ENCODE peak calls at places on chromosomes 4 and X, in eight cellular contexts. One of them, this sample, is unnamed.
A peak's percentile ranks its signal among the peaks of the same experiment; 100 is the strongest.

GRCh38 chrX:53374923-53375322 is 47.5 kb downstream of the SMC1A start:
- DNase-seq in naive thymus-derived CD4-positive, alpha-beta T cell: no peak
- DNase-seq in left lung: no peak
- DNase-seq in esophagus squamous epithelium: no peak
- DNase-seq in SK-N-SH: no peak
- DNase-seq in brain microvascular endothelial cell: no peak
- DNase-seq in spleen: no peak
- DNase-seq in adipocyte: no peak
- DNase-seq in this sample: no peak

GRCh38 chrX:1598021-1598875 is 6.8 kb downstream of the AKAP17A start:
- DNase-seq in brain microvascular endothelial cell: no peak
- DNase-seq in adipocyte: no peak
- DNase-seq in spleen: peak; percentile 69
- DNase-seq in esophagus squamous epithelium: no peak
- DNase-seq in naive thymus-derived CD4-positive, alpha-beta T cell: no peak
- DNase-seq in left lung: no peak
- DNase-seq in SK-N-SH: no peak
- DNase-seq in this sample: peak; percentile 51

GRCh38 chr4:148444296-148445070 is 2.3 kb upstream of the NR3C2 start:
- DNase-seq in esophagus squamous epithelium: no peak
- DNase-seq in SK-N-SH: peak; percentile 74
- DNase-seq in left lung: no peak
- DNase-seq in adipocyte: peak; percentile 34
- DNase-seq in spleen: peak; percentile 91
- DNase-seq in naive thymus-derived CD4-positive, alpha-beta T cell: peak; percentile 66
- DNase-seq in brain microvascular endothelial cell: no peak
- DNase-seq in this sample: peak; percentile 77

GRCh38 chr4:82984459-82984858 is 26.2 kb downstream of the LIN54 start:
- DNase-seq in esophagus squamous epithelium: no peak
- DNase-seq in left lung: no peak
- DNase-seq in adipocyte: peak; percentile 19
- DNase-seq in brain microvascular endothelial cell: peak; percentile 81
- DNase-seq in naive thymus-derived CD4-positive, alpha-beta T cell: no peak
- DNase-seq in spleen: no peak
- DNase-seq in SK-N-SH: no peak
- DNase-seq in this sample: no peak

GRCh38 chr4:47824844-47825243 is 13.0 kb downstream of the CORIN start:
- DNase-seq in esophagus squamous epithelium: no peak
- DNase-seq in spleen: no peak
- DNase-seq in brain microvascular endothelial cell: no peak
- DNase-seq in adipocyte: no peak
- DNase-seq in left lung: no peak
- DNase-seq in naive thymus-derived CD4-positive, alpha-beta T cell: no peak
- DNase-seq in SK-N-SH: peak; percentile 38
- DNase-seq in this sample: no peak

GRCh38 chrX:18354369-18355329 is at the start of gene SCML2:
- DNase-seq in adipocyte: peak; percentile 71
- DNase-seq in spleen: peak; percentile 79
- DNase-seq in brain microvascular endothelial cell: peak; percentile 7
- DNase-seq in esophagus squamous epithelium: no peak
- DNase-seq in SK-N-SH: peak; percentile 83
- DNase-seq in left lung: peak; percentile 37
- DNase-seq in naive thymus-derived CD4-positive, alpha-beta T cell: peak; percentile 29
- DNase-seq in this sample: peak; percentile 72

GRCh38 chr4:107818301-107818910 is 6.3 kb upstream of the SGMS2 start:
- DNase-seq in adipocyte: no peak
- DNase-seq in left lung: no peak
- DNase-seq in esophagus squamous epithelium: no peak
- DNase-seq in spleen: no peak
- DNase-seq in brain microvascular endothelial cell: peak; percentile 19
- DNase-seq in naive thymus-derived CD4-positive, alpha-beta T cell: no peak
- DNase-seq in SK-N-SH: no peak
- DNase-seq in this sample: no peak

GRCh38 chr4:55184600-55185523 is 59.5 kb upstream of the KDR start:
- DNase-seq in left lung: no peak
- DNase-seq in spleen: no peak
- DNase-seq in SK-N-SH: no peak
- DNase-seq in naive thymus-derived CD4-positive, alpha-beta T cell: peak; percentile 10
- DNase-seq in esophagus squamous epithelium: no peak
- DNase-seq in adipocyte: peak; percentile 27
- DNase-seq in brain microvascular endothelial cell: peak; percentile 50
- DNase-seq in this sample: peak; percentile 28

GRCh38 chr4:3607690-3608514 is 75.7 kb upstream of the LRPAP1 start:
- DNase-seq in left lung: no peak
- DNase-seq in spleen: no peak
- DNase-seq in naive thymus-derived CD4-positive, alpha-beta T cell: no peak
- DNase-seq in adipocyte: no peak
- DNase-seq in brain microvascular endothelial cell: no peak
- DNase-seq in esophagus squamous epithelium: no peak
- DNase-seq in SK-N-SH: peak; percentile 67
- DNase-seq in this sample: peak; percentile 39

GRCh38 chr4:140344621-140345020 is 28.8 kb upstream of the SCOC start:
- DNase-seq in spleen: no peak
- DNase-seq in esophagus squamous epithelium: no peak
- DNase-seq in adipocyte: no peak
- DNase-seq in brain microvascular endothelial cell: no peak
- DNase-seq in SK-N-SH: no peak
- DNase-seq in left lung: no peak
- DNase-seq in naive thymus-derived CD4-positive, alpha-beta T cell: no peak
- DNase-seq in this sample: peak; percentile 12

GRCh38 chrX:2828404-2829065 is at the start of gene GYG2:
- DNase-seq in spleen: no peak
- DNase-seq in naive thymus-derived CD4-positive, alpha-beta T cell: no peak
- DNase-seq in brain microvascular endothelial cell: no peak
- DNase-seq in SK-N-SH: peak; percentile 70
- DNase-seq in adipocyte: peak; percentile 44
- DNase-seq in left lung: no peak
- DNase-seq in esophagus squamous epithelium: no peak
- DNase-seq in this sample: peak; percentile 92
- H3K4me3 ChIP-seq in spleen: peak within 1 kb of the TSS; percentile 16
- H3K4me3 ChIP-seq in naive thymus-derived CD4-positive, alpha-beta T cell: no peak within 1 kb of the TSS
- H3K4me3 ChIP-seq in brain microvascular endothelial cell: peak within 1 kb of the TSS; percentile 39
- H3K4me3 ChIP-seq in SK-N-SH: peak within 1 kb of the TSS; percentile 39
- H3K4me3 ChIP-seq in adipocyte: peak within 1 kb of the TSS; percentile 78
- H3K4me3 ChIP-seq in left lung: peak within 1 kb of the TSS; percentile 9
- H3K4me3 ChIP-seq in esophagus squamous epithelium: peak within 1 kb of the TSS; percentile 22
- H3K4me3 ChIP-seq in this sample: peak within 1 kb of the TSS; percentile 72

GRCh38 chr4:80265571-80266266 is 745 bp upstream of the FGF5 start:
- DNase-seq in spleen: no peak
- DNase-seq in adipocyte: peak; percentile 83
- DNase-seq in esophagus squamous epithelium: no peak
- DNase-seq in brain microvascular endothelial cell: peak; percentile 86
- DNase-seq in SK-N-SH: peak; percentile 64
- DNase-seq in naive thymus-derived CD4-positive, alpha-beta T cell: no peak
- DNase-seq in left lung: no peak
- DNase-seq in this sample: peak; percentile 30
- H3K27me3 ChIP-seq in spleen: peaks cover 94% of the 10 kb centered on the region
- H3K27me3 ChIP-seq in adipocyte: peaks cover 6% of the 10 kb centered on the region
- H3K27me3 ChIP-seq in esophagus squamous epithelium: no peaks in the 10 kb centered on the region
- H3K27me3 ChIP-seq in brain microvascular endothelial cell: no peaks in the 10 kb centered on the region
- H3K27me3 ChIP-seq in SK-N-SH: no peaks in the 10 kb centered on the region
- H3K27me3 ChIP-seq in naive thymus-derived CD4-positive, alpha-beta T cell: peaks cover 14% of the 10 kb centered on the region
- H3K27me3 ChIP-seq in left lung: peaks cover 94% of the 10 kb centered on the region
- H3K27me3 ChIP-seq in this sample: peaks cover 95% of the 10 kb centered on the region

GRCh38 chr4:74451214-74451661 is 6.3 kb downstream of the AREG start:
- DNase-seq in spleen: no peak
- DNase-seq in brain microvascular endothelial cell: peak; percentile 67
- DNase-seq in left lung: no peak
- DNase-seq in SK-N-SH: no peak
- DNase-seq in naive thymus-derived CD4-positive, alpha-beta T cell: no peak
- DNase-seq in adipocyte: peak; percentile 45
- DNase-seq in esophagus squamous epithelium: no peak
- DNase-seq in this sample: no peak
- H3K4me3 ChIP-seq in spleen: no peak overlapping the region
- H3K4me3 ChIP-seq in brain microvascular endothelial cell: no peak overlapping the region
- H3K4me3 ChIP-seq in left lung: no peak overlapping the region
- H3K4me3 ChIP-seq in SK-N-SH: no peak overlapping the region
- H3K4me3 ChIP-seq in naive thymus-derived CD4-positive, alpha-beta T cell: no peak overlapping the region
- H3K4me3 ChIP-seq in adipocyte: no peak overlapping the region
- H3K4me3 ChIP-seq in esophagus squamous epithelium: no peak overlapping the region
- H3K4me3 ChIP-seq in this sample: no peak overlapping the region

GRCh38 chr4:54103190-54103574 is 3.2 kb downstream of the GSX2 start:
- DNase-seq in adipocyte: no peak
- DNase-seq in SK-N-SH: no peak
- DNase-seq in left lung: no peak
- DNase-seq in brain microvascular endothelial cell: no peak
- DNase-seq in naive thymus-derived CD4-positive, alpha-beta T cell: no peak
- DNase-seq in spleen: no peak
- DNase-seq in esophagus squamous epithelium: no peak
- DNase-seq in this sample: peak; percentile 42

GRCh38 chr4:54099959-54100606 is at the start of gene GSX2:
- DNase-seq in esophagus squamous epithelium: no peak
- DNase-seq in adipocyte: peak; percentile 70
- DNase-seq in naive thymus-derived CD4-positive, alpha-beta T cell: no peak
- DNase-seq in left lung: no peak
- DNase-seq in brain microvascular endothelial cell: no peak
- DNase-seq in spleen: peak; percentile 70
- DNase-seq in SK-N-SH: peak; percentile 73
- DNase-seq in this sample: peak; percentile 83

GRCh38 chr4:54100607-54101189 is 735 bp downstream of the GSX2 start:
- DNase-seq in esophagus squamous epithelium: no peak
- DNase-seq in naive thymus-derived CD4-positive, alpha-beta T cell: no peak
- DNase-seq in spleen: peak; percentile 71
- DNase-seq in left lung: no peak
- DNase-seq in SK-N-SH: peak; percentile 71
- DNase-seq in adipocyte: peak; percentile 45
- DNase-seq in brain microvascular endothelial cell: no peak
- DNase-seq in this sample: peak; percentile 70

GRCh38 chr4:54102747-54103146 is 2.8 kb downstream of the GSX2 start:
- DNase-seq in spleen: no peak
- DNase-seq in esophagus squamous epithelium: no peak
- DNase-seq in SK-N-SH: no peak
- DNase-seq in left lung: no peak
- DNase-seq in brain microvascular endothelial cell: no peak
- DNase-seq in naive thymus-derived CD4-positive, alpha-beta T cell: no peak
- DNase-seq in adipocyte: no peak
- DNase-seq in this sample: no peak

GRCh38 chr4:54101190-54102041 is 1.5 kb downstream of the GSX2 start:
- DNase-seq in left lung: no peak
- DNase-seq in naive thymus-derived CD4-positive, alpha-beta T cell: no peak
- DNase-seq in adipocyte: no peak
- DNase-seq in esophagus squamous epithelium: no peak
- DNase-seq in SK-N-SH: peak; percentile 46
- DNase-seq in brain microvascular endothelial cell: no peak
- DNase-seq in spleen: no peak
- DNase-seq in this sample: peak; percentile 63
- H3K27me3 ChIP-seq in left lung: peaks cover 100% of the 10 kb centered on the region
- H3K27me3 ChIP-seq in naive thymus-derived CD4-positive, alpha-beta T cell: peaks cover 46% of the 10 kb centered on the region
- H3K27me3 ChIP-seq in adipocyte: peaks cover 48% of the 10 kb centered on the region
- H3K27me3 ChIP-seq in esophagus squamous epithelium: peaks cover 26% of the 10 kb centered on the region
- H3K27me3 ChIP-seq in SK-N-SH: peaks cover 52% of the 10 kb centered on the region
- H3K27me3 ChIP-seq in brain microvascular endothelial cell: peaks cover 70% of the 10 kb centered on the region
- H3K27me3 ChIP-seq in spleen: peaks cover 100% of the 10 kb centered on the region
- H3K27me3 ChIP-seq in this sample: peaks cover 100% of the 10 kb centered on the region

GRCh38 chrX:402857-403256 is 16.1 kb upstream of the PPP2R3B start:
- DNase-seq in adipocyte: no peak
- DNase-seq in esophagus squamous epithelium: no peak
- DNase-seq in brain microvascular endothelial cell: no peak
- DNase-seq in SK-N-SH: no peak
- DNase-seq in naive thymus-derived CD4-positive, alpha-beta T cell: no peak
- DNase-seq in left lung: no peak
- DNase-seq in spleen: no peak
- DNase-seq in this sample: no peak

GRCh38 chrX:400258-400657 is 13.6 kb upstream of the PPP2R3B start:
- DNase-seq in left lung: no peak
- DNase-seq in adipocyte: no peak
- DNase-seq in spleen: no peak
- DNase-seq in esophagus squamous epithelium: no peak
- DNase-seq in SK-N-SH: no peak
- DNase-seq in brain microvascular endothelial cell: no peak
- DNase-seq in naive thymus-derived CD4-positive, alpha-beta T cell: no peak
- DNase-seq in this sample: no peak

GRCh38 chrX:394830-395229 is 8.1 kb upstream of the PPP2R3B start:
- DNase-seq in brain microvascular endothelial cell: no peak
- DNase-seq in esophagus squamous epithelium: no peak
- DNase-seq in adipocyte: no peak
- DNase-seq in SK-N-SH: no peak
- DNase-seq in spleen: no peak
- DNase-seq in left lung: no peak
- DNase-seq in naive thymus-derived CD4-positive, alpha-beta T cell: no peak
- DNase-seq in this sample: no peak

GRCh38 chrX:391717-392691 is 5.3 kb upstream of the PPP2R3B start:
- DNase-seq in naive thymus-derived CD4-positive, alpha-beta T cell: no peak
- DNase-seq in esophagus squamous epithelium: no peak
- DNase-seq in SK-N-SH: no peak
- DNase-seq in brain microvascular endothelial cell: no peak
- DNase-seq in adipocyte: no peak
- DNase-seq in spleen: no peak
- DNase-seq in left lung: no peak
- DNase-seq in this sample: no peak

GRCh38 chrX:397575-397974 is 10.9 kb upstream of the PPP2R3B start:
- DNase-seq in spleen: no peak
- DNase-seq in esophagus squamous epithelium: no peak
- DNase-seq in SK-N-SH: no peak
- DNase-seq in brain microvascular endothelial cell: peak; percentile 85
- DNase-seq in left lung: no peak
- DNase-seq in adipocyte: peak; percentile 71
- DNase-seq in naive thymus-derived CD4-positive, alpha-beta T cell: no peak
- DNase-seq in this sample: peak; percentile 74
- H3K4me3 ChIP-seq in spleen: no peak overlapping the region
- H3K4me3 ChIP-seq in esophagus squamous epithelium: no peak overlapping the region
- H3K4me3 ChIP-seq in SK-N-SH: no peak overlapping the region
- H3K4me3 ChIP-seq in brain microvascular endothelial cell: peak overlapping the region; percentile 34
- H3K4me3 ChIP-seq in left lung: no peak overlapping the region
- H3K4me3 ChIP-seq in adipocyte: no peak overlapping the region
- H3K4me3 ChIP-seq in naive thymus-derived CD4-positive, alpha-beta T cell: no peak overlapping the region
- H3K4me3 ChIP-seq in this sample: no peak overlapping the region

GRCh38 chrX:137547291-137547690 is 18.6 kb upstream of the ZIC3 start:
- DNase-seq in left lung: no peak
- DNase-seq in SK-N-SH: no peak
- DNase-seq in adipocyte: no peak
- DNase-seq in brain microvascular endothelial cell: no peak
- DNase-seq in naive thymus-derived CD4-positive, alpha-beta T cell: no peak
- DNase-seq in spleen: no peak
- DNase-seq in esophagus squamous epithelium: no peak
- DNase-seq in this sample: peak; percentile 72
- H3K27me3 ChIP-seq in left lung: peaks cover 83% of the 10 kb centered on the region
- H3K27me3 ChIP-seq in SK-N-SH: peaks cover 15% of the 10 kb centered on the region
- H3K27me3 ChIP-seq in adipocyte: peaks cover 44% of the 10 kb centered on the region
- H3K27me3 ChIP-seq in brain microvascular endothelial cell: no peaks in the 10 kb centered on the region
- H3K27me3 ChIP-seq in naive thymus-derived CD4-positive, alpha-beta T cell: no peaks in the 10 kb centered on the region
- H3K27me3 ChIP-seq in spleen: peaks cover 73% of the 10 kb centered on the region
- H3K27me3 ChIP-seq in esophagus squamous epithelium: no peaks in the 10 kb centered on the region
- H3K27me3 ChIP-seq in this sample: peaks cover 67% of the 10 kb centered on the region

DNA sequence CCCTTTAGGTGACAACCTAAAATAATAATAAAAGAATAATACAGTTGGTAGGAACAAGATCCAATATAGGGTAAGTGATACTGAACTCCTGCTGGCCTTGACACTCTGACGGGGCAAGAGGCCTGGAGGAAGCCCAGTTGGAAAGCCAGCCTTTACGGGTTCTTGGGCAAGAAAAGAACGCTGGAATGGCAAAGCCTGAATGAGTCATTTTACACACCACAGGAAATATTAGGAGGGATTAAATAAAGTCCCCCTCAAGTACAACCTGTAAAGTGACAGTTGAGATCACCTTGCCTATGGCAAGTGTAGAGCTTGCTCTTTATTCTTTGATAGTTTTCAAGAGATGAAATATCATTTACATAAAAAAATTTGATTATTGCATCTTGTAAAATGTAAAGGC is 244.5 kb upstream of the TLL1 start:
- DNase-seq in brain microvascular endothelial cell: no peak
- DNase-seq in left lung: no peak
- DNase-seq in naive thymus-derived CD4-positive, alpha-beta T cell: no peak
- DNase-seq in SK-N-SH: no peak
- DNase-seq in adipocyte: no peak
- DNase-seq in spleen: no peak
- DNase-seq in esophagus squamous epithelium: no peak
- DNase-seq in this sample: no peak
- H3K4me3 ChIP-seq in brain microvascular endothelial cell: no peak overlapping the region
- H3K4me3 ChIP-seq in left lung: no peak overlapping the region
- H3K4me3 ChIP-seq in naive thymus-derived CD4-positive, alpha-beta T cell: no peak overlapping the region
- H3K4me3 ChIP-seq in SK-N-SH: no peak overlapping the region
- H3K4me3 ChIP-seq in adipocyte: no peak overlapping the region
- H3K4me3 ChIP-seq in spleen: no peak overlapping the region
- H3K4me3 ChIP-seq in esophagus squamous epithelium: no peak overlapping the region
- H3K4me3 ChIP-seq in this sample: no peak overlapping the region

This sample was measured in H7.